ENCODE peak calls at places on chromosomes 11 and 22, in seven cellular contexts. K, P, D, T, Z, U and H are unnamed samples.

GRCh38 chr11:12121504-12121903 is 11.1 kb downstream of the MICAL2 start:
- DNase-seq in D (no peak), P (no peak), Z (no peak), U (no peak), K (no peak), T (no peak), H (no peak)

GRCh38 chr11:94175545-94175944 is 46.9 kb downstream of the PANX1 start:
- DNase-seq in Z (no peak), K (no peak), T (peak; percentile 96), U (no peak), P (no peak), D (no peak), H (no peak)

GRCh38 chr22:24235315-24235714 is 9.6 kb downstream of the GGT5 start:
- DNase-seq in Z (no peak), D (no peak), U (peak; percentile 6), T (no peak), K (no peak), P (no peak), H (no peak)

GRCh38 chr11:120871924-120872323 is 152.0 kb upstream of the TBCEL start:
- DNase-seq in T (no peak), Z (no peak), U (no peak), P (no peak), K (no peak), D (no peak), H (no peak)

GRCh38 chr11:116373107-116373506 is 399.7 kb downstream of the BUD13 start:
- DNase-seq in T (no peak), K (no peak), P (no peak), Z (no peak), D (no peak), U (no peak), H (no peak)

GRCh38 chr11:17015639-17016125 is 1.5 kb upstream of the PLEKHA7 start:
- DNase-seq in K (peak; percentile 33), T (no peak), Z (no peak), D (no peak), P (no peak), U (peak; percentile 36), H (no peak)

GRCh38 chr11:119782673-119783072 is 53.7 kb upstream of the NECTIN1 start:
- DNase-seq in K (peak; percentile 20), T (peak; percentile 66), U (no peak), P (no peak), Z (no peak), D (no peak), H (no peak)

GRCh38 chr22:44736581-44737413 is 15.6 kb upstream of the ARHGAP8 start:
- DNase-seq in Z (no peak), P (peak; percentile 11), D (no peak), K (no peak), T (peak; percentile 33), U (no peak), H (no peak)

GRCh38 chr11:74592063-74592440 is 330 bp upstream of the POLD3 start:
- DNase-seq in Z (no peak), K (no peak), U (no peak), T (peak; percentile 49), P (no peak), D (no peak), H (no peak)

GRCh38 chr11:62925745-62926668 is 4.8 kb upstream of the CHRM1 start:
- DNase-seq in Z (no peak), P (no peak), T (no peak), D (no peak), U (no peak), K (no peak), H (no peak)

GRCh38 chr11:131889146-131889577 is 518.7 kb downstream of the NTM start:
- DNase-seq in K (no peak), Z (no peak), T (peak; percentile 87), D (peak; percentile 66), P (no peak), U (peak; percentile 44), H (no peak)
- H3K27ac ChIP-seq in K (no peak overlapping the region), Z (no peak overlapping the region), T (peak overlapping the region; percentile 93), D (peak overlapping the region; percentile 87), P (no peak overlapping the region), U (peak overlapping the region; percentile 53), H (no peak overlapping the region)

GRCh38 chr11:2644844-2645778 is 54.7 kb downstream of the KCNQ1OT1 start:
- DNase-seq in Z (no peak), T (no peak), D (no peak), U (no peak), P (no peak), K (no peak), H (no peak)
- H3K9me3 ChIP-seq in Z (peaks cover 11% of the 10 kb centered on the region), T (peaks cover 24% of the 10 kb centered on the region), D (peaks cover 30% of the 10 kb centered on the region), U (peaks cover 50% of the 10 kb centered on the region), P (peaks cover 59% of the 10 kb centered on the region), K (no peaks in the 10 kb centered on the region), H (peaks cover 39% of the 10 kb centered on the region)

DNA sequence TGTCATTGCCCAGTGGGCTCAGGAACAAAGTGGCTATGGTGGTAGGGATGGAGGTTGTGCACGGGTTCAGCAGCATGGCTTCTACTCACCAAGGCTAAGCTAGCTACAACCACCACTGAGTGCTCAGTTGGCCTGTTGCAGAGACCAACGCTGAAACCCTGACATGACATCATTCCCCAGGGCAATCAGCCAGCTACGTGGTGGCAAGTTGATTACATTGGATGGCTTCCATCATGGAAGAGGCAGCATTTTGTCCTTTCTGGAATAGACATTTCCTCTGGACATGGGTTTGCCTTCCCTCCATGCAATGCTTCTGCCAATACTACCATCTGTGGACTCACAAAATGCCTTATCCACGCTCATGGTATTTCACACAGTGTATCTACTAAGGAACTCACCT is 634.3 kb downstream of the OPCML start:
- DNase-seq in T (no peak), U (no peak), D (no peak), P (no peak), K (no peak), Z (no peak), H (no peak)
- H3K9me2 ChIP-seq in T (no peaks in the 10 kb centered on the region), U (no peaks in the 10 kb centered on the region), D (no peaks in the 10 kb centered on the region), P (no peaks in the 10 kb centered on the region), K (no peaks in the 10 kb centered on the region), Z (no peaks in the 10 kb centered on the region), H (no peaks in the 10 kb centered on the region)

GRCh38 chr22:29979645-29980303 is 96.8 kb downstream of the MTMR3 start:
- DNase-seq in D (no peak), Z (no peak), K (no peak), U (no peak), P (no peak), T (peak; percentile 57), H (no peak)
- H3K27ac ChIP-seq in D (no peak overlapping the region), Z (no peak overlapping the region), K (no peak overlapping the region), U (no peak overlapping the region), P (peak overlapping the region; percentile 24), T (peak overlapping the region; percentile 1), H (no peak overlapping the region)

GRCh38 chr11:55658031-55658573 is 3.9 kb upstream of the OR4C6 start:
- DNase-seq in T (no peak), U (no peak), D (peak; percentile 60), Z (no peak), P (no peak), K (peak; percentile 90), H (no peak)

GRCh38 chr11:55658608-55659007 is 3.4 kb upstream of the OR4C6 start:
- DNase-seq in U (no peak), P (no peak), K (no peak), Z (no peak), D (no peak), T (no peak), H (no peak)

GRCh38 chr11:55661901-55662300 is at the start of gene OR4C6:
- DNase-seq in D (no peak), Z (no peak), K (no peak), P (no peak), T (no peak), U (no peak), H (no peak)
- H3K9me3 ChIP-seq in D (no peaks in the 10 kb centered on the region), Z (peaks cover 14% of the 10 kb centered on the region), K (no peaks in the 10 kb centered on the region), P (no peaks in the 10 kb centered on the region), T (no peaks in the 10 kb centered on the region), U (no peaks in the 10 kb centered on the region), H (no peaks in the 10 kb centered on the region)

DNA sequence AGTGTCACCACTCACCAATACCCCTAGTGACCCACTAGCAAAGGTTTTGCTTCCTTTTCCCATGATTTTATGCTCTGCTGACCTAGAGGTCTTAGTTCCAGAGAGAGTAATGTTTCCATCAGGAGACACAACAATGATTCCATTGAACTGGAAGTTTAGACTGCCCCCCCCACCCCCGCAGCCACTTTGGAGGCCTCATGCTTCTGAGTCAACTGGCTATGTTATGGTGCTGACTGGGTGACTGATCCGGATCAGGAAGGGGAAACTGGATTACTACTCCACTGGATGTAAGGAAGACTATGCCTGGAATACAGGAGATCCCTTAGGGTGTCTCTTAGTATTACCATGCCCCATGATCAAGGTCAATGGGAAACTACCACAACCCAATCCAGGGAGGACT is 633.6 kb downstream of the OPCML start:
- DNase-seq in T (no peak), P (no peak), K (no peak), D (no peak), Z (no peak), U (no peak), H (no peak)
- H3K9me2 ChIP-seq in T (no peaks in the 10 kb centered on the region), P (no peaks in the 10 kb centered on the region), K (no peaks in the 10 kb centered on the region), D (no peaks in the 10 kb centered on the region), Z (no peaks in the 10 kb centered on the region), U (no peaks in the 10 kb centered on the region), H (no peaks in the 10 kb centered on the region)

GRCh38 chr11:18233912-18234311 is 2.7 kb downstream of the SAA4 start:
- DNase-seq in Z (no peak), U (no peak), T (no peak), D (no peak), P (no peak), K (no peak), H (no peak)

GRCh38 chr11:18235394-18235926 is 1.1 kb downstream of the SAA4 start:
- DNase-seq in P (no peak), T (no peak), D (no peak), Z (no peak), K (no peak), U (no peak), H (no peak)

GRCh38 chr11:18239655-18240054 is 3.1 kb upstream of the SAA4 start:
- DNase-seq in P (no peak), K (no peak), Z (no peak), U (no peak), D (no peak), T (no peak), H (no peak)

GRCh38 chr11:18235935-18236334 is 667 bp downstream of the SAA4 start:
- DNase-seq in T (no peak), K (no peak), D (no peak), P (no peak), U (no peak), Z (no peak), H (no peak)

GRCh38 chr11:18236664-18237356 is at the start of gene SAA4:
- DNase-seq in D (peak; percentile 28), T (no peak), K (no peak), P (no peak), U (no peak), Z (no peak), H (no peak)
- H3K27ac ChIP-seq in D (no peak within 1 kb of the TSS), T (no peak within 1 kb of the TSS), K (no peak within 1 kb of the TSS), P (no peak within 1 kb of the TSS), U (no peak within 1 kb of the TSS), Z (no peak within 1 kb of the TSS), H (no peak within 1 kb of the TSS)

DNA sequence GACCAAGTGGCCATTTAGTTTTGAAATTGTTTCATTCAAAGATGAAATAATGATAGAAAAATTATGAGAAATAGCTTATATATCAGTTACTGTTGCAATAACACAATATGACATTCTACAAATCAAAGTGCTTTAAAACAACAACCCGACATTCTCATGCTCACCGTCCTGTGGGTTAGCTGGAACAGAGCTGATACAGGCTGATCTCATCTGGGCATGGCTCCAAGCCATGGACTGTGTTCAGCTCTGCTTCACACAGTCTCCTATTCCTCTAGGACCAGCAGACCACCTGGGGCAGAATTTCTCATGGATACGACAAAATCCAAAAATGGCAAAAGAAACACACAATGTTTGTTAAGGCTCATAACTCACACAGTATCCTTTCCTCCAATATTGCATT is 178.6 kb downstream of the CNTN5 start:
- DNase-seq in U (no peak), T (no peak), Z (no peak), D (no peak), P (no peak), K (no peak), H (no peak)
- H3K9me3 ChIP-seq in U (no peaks in the 10 kb centered on the region), T (no peaks in the 10 kb centered on the region), Z (peaks cover 7% of the 10 kb centered on the region), D (no peaks in the 10 kb centered on the region), P (no peaks in the 10 kb centered on the region), K (no peaks in the 10 kb centered on the region), H (no peaks in the 10 kb centered on the region)